ENCODE peak calls at places on chromosomes 3 and 15, in seven cellular contexts. G, S, E, A, K, N and R are unnamed samples.

GRCh38 chr3:13145131-13145825 is 72.0 kb upstream of the IQSEC1 start:
- ATAC-seq in G (no peak), S (no peak), E (no peak), A (no peak), K (no peak), N (peak), R (no peak)

GRCh38 chr3:97138914-97139541 is 324.6 kb downstream of the EPHA6 start:
- ATAC-seq in G (no peak), S (no peak), E (peak), A (no peak), K (no peak), N (peak), R (no peak)

GRCh38 chr3:58271901-58272501 is 34.0 kb upstream of the RPP14 start:
- ATAC-seq in G (peak), S (no peak), E (peak), A (no peak), K (no peak), N (no peak), R (no peak)

GRCh38 chr3:32837366-32837765 is 19.6 kb downstream of the TRIM71 start:
- ATAC-seq in G (no peak), S (no peak), E (no peak), A (no peak), K (no peak), N (no peak), R (no peak)

GRCh38 chr3:15157441-15157840 is 48.6 kb upstream of the CAPN7 start:
- ATAC-seq in G (no peak), S (no peak), E (no peak), A (no peak), K (no peak), N (no peak), R (no peak)

GRCh38 chr3:79846148-79846933 is 78.5 kb upstream of the ROBO1 start:
- ATAC-seq in G (no peak), S (no peak), E (no peak), A (no peak), K (no peak), N (peak), R (no peak)

GRCh38 chr3:42610978-42611377 is 10.5 kb downstream of the NKTR start:
- ATAC-seq in G (no peak), S (no peak), E (no peak), A (no peak), K (peak), N (no peak), R (no peak)

GRCh38 chr15:79045041-79045440 is 45.5 kb downstream of the RASGRF1 start:
- ATAC-seq in G (no peak), S (no peak), E (no peak), A (no peak), K (no peak), N (no peak), R (no peak)

GRCh38 chr15:64501396-64501716 is 41.0 kb downstream of the ZNF609 start:
- ATAC-seq in G (no peak), S (no peak), E (no peak), A (no peak), K (no peak), N (no peak), R (no peak)

GRCh38 chr15:81419304-81419943 is 45.4 kb upstream of the TMC3 start:
- ATAC-seq in G (peak), S (no peak), E (peak), A (no peak), K (no peak), N (no peak), R (no peak)

GRCh38 chr3:119703900-119704531 is 1.2 kb downstream of the CFAP91 start:
- ATAC-seq in G (no peak), S (no peak), E (no peak), A (no peak), K (no peak), N (peak), R (no peak)

GRCh38 chr3:64079369-64080160 is 56.3 kb upstream of the PSMD6 start:
- ATAC-seq in G (no peak), S (no peak), E (no peak), A (no peak), K (no peak), N (no peak), R (peak)

GRCh38 chr3:39376929-39377634 is 6.1 kb upstream of the SLC25A38 start:
- ATAC-seq in G (no peak), S (no peak), E (no peak), A (no peak), K (no peak), N (no peak), R (no peak)

GRCh38 chr3:170741756-170742530 is 128.1 kb downstream of the RPL22L1 start:
- ATAC-seq in G (peak), S (no peak), E (peak), A (no peak), K (no peak), N (no peak), R (no peak)

GRCh38 chr15:52481915-52482314 is 46.8 kb downstream of the MYO5A start:
- ATAC-seq in G (peak), S (peak), E (peak), A (peak), K (peak), N (no peak), R (peak)

GRCh38 chr3:81592101-81592500 is 169.3 kb downstream of the GBE1 start:
- ATAC-seq in G (no peak), S (no peak), E (peak), A (no peak), K (no peak), N (no peak), R (no peak)

GRCh38 chr3:67075295-67075694 is 77.2 kb downstream of the KBTBD8 start:
- ATAC-seq in G (no peak), S (no peak), E (no peak), A (no peak), K (no peak), N (no peak), R (no peak)

GRCh38 chr15:22930782-22931484 is 49.2 kb downstream of the CYFIP1 start:
- ATAC-seq in G (peak), S (peak), E (peak), A (peak), K (no peak), N (no peak), R (peak)

GRCh38 chr15:92705693-92706618 is 50.4 kb upstream of the FAM174B start:
- ATAC-seq in G (no peak), S (no peak), E (no peak), A (no peak), K (no peak), N (no peak), R (no peak)

GRCh38 chr3:190094201-190094718 is 26.4 kb downstream of the P3H2 start:
- ATAC-seq in G (no peak), S (no peak), E (no peak), A (peak), K (no peak), N (no peak), R (no peak)

GRCh38 chr15:25529774-25530173 is 91.0 kb upstream of the UBE3A start:
- ATAC-seq in G (no peak), S (no peak), E (no peak), A (no peak), K (no peak), N (no peak), R (no peak)

GRCh38 chr3:57350271-57350670 is 57.8 kb upstream of the ASB14 start:
- ATAC-seq in G (no peak), S (no peak), E (no peak), A (no peak), K (no peak), N (no peak), R (no peak)

GRCh38 chr3:159856496-159857098 is 132.0 kb upstream of the IL12A start:
- ATAC-seq in G (no peak), S (no peak), E (no peak), A (no peak), K (no peak), N (no peak), R (no peak)

GRCh38 chr3:192875971-192876565 is 41.6 kb downstream of the MB21D2 start:
- ATAC-seq in G (peak), S (no peak), E (no peak), A (no peak), K (no peak), N (peak), R (no peak)

GRCh38 chr3:192878374-192878773 is 39.3 kb downstream of the MB21D2 start:
- ATAC-seq in G (no peak), S (no peak), E (no peak), A (no peak), K (no peak), N (no peak), R (no peak)

GRCh38 chr3:192881159-192881786 is 36.4 kb downstream of the MB21D2 start:
- ATAC-seq in G (no peak), S (no peak), E (no peak), A (no peak), K (no peak), N (no peak), R (no peak)

GRCh38 chr3:192883512-192883911 is 34.1 kb downstream of the MB21D2 start:
- ATAC-seq in G (no peak), S (no peak), E (no peak), A (no peak), K (no peak), N (peak), R (no peak)

DNA sequence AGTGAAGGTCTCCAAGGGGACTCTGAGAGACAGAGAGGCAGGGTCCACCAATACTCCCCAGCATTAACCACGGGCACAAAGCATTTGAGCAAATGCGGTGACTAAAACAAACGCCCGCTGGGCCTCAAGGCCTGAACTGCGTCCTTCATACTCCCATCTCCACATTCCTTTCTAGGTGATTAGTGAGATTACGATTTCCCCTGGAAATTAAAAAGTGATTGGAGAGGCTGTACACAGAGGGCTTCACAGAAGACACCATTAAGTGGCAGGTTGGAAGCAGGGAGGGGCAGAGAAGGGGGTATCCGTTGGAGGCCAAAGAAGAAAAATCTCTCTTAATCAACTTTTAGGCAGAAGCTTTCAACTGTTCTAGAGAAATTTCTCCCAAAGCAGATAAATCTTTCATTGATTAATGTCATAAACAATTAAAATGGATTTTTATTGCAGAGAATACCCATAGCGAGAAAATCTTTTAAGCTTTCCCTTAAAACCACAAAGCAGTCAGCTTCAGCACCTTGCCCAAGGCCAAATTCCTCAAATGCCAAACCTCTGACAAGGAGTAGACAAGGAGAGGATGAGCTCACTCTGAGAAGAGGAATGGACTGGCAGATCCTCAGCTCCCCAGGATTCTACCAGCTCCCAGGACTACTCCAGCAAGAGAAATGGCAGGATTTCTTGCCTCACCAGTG is 38.2 kb downstream of the MB21D2 start:
- ATAC-seq in G (peak), S (peak), E (peak), A (peak), K (no peak), N (peak), R (peak)
- H3K4me3 ChIP-seq in G (no peak), S (no peak), E (peak), A (no peak), K (no peak), N (peak), R (no peak)

DNA sequence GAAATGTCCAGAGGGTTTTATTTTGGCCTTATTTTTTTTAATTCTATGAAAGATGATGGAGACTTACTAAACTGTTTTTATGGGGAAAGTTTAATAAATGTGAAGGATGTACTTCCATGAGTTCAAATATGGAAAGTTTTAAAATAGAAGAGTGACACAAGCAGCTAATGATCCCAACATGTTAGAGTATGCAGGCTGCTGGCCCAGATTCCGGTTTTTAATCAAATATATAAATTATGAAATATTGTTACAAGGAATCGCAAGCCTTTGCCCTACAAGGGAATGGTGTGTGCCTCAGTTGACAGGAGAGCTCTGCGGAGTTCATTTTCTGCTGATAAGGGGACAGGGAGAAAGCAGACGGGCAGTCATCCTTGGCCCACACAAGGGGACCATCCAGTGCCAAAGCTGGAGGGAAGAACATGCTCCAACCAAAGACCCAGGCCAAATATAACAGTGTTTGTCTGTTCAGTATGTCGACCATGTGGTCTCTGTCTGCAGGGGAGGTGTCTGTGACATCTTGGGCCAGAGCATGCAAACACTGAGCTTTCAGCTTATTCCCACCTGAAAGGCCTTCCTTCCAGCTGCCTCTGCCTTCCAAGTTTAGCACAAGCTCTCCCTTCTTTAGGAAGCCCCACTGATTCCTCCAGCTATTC is 69.8 kb downstream of the SSUH2 start:
- ATAC-seq in G (no peak), S (no peak), E (no peak), A (peak), K (no peak), N (no peak), R (no peak)
- H3K4me3 ChIP-seq in G (no peak), S (no peak), E (no peak), A (no peak), K (no peak), N (no peak), R (no peak)

GRCh38 chr3:46692566-46692983 is 904 bp downstream of the ALS2CL start:
- ATAC-seq in G (peak), S (no peak), E (peak), A (no peak), K (no peak), N (no peak), R (no peak)
- H3K4me3 ChIP-seq in G (peak), S (peak), E (peak), A (peak), K (peak), N (no peak), R (peak)

DNA sequence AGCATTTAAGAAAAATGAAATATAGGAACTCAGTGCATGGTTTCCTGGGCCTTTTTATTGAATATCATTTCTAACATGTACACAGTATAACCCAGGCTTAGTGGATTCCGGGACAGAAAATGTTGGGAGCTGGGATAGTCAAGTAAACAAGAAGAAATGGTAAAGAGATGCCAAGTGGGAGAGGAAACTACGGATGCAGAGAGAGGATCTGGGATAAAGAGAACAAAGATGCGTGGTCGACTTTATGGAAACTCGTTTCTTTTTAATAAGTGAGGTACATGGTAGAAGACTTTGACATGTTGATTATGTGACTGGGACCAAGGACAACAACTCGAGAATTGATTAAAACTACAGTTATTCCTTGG is 1.2 kb upstream of the GPR176 start:
- ATAC-seq in G (no peak), S (no peak), E (no peak), A (no peak), K (no peak), N (no peak), R (no peak)
- H3K4me3 ChIP-seq in G (peak), S (peak), E (peak), A (peak), K (peak), N (peak), R (peak)